ENCODE peak calls at places on chromosomes 11 and 22, in seven cellular contexts. One of them, this sample, is unnamed.
A peak's percentile ranks its signal among the peaks of the same experiment; 100 is the strongest.

GRCh38 chr22:49084203-49084602 is 743.5 kb downstream of the BRD1 start:
- DNase-seq in ovary: no peak
- DNase-seq in body of pancreas: no peak
- DNase-seq in esophagus squamous epithelium: no peak
- DNase-seq in psoas muscle: peak; percentile 8
- DNase-seq in GM23338: no peak
- DNase-seq in right atrium auricular region: no peak
- DNase-seq in this sample: no peak

GRCh38 chr22:22748297-22748743 is 103.9 kb downstream of the GGTLC2 start:
- DNase-seq in ovary: peak; percentile 35
- DNase-seq in body of pancreas: peak; percentile 68
- DNase-seq in esophagus squamous epithelium: no peak
- DNase-seq in psoas muscle: no peak
- DNase-seq in GM23338: peak; percentile 43
- DNase-seq in right atrium auricular region: peak; percentile 72
- DNase-seq in this sample: no peak

GRCh38 chr11:121352301-121352891 is 59.8 kb downstream of the SC5D start:
- DNase-seq in ovary: no peak
- DNase-seq in body of pancreas: no peak
- DNase-seq in esophagus squamous epithelium: no peak
- DNase-seq in psoas muscle: no peak
- DNase-seq in GM23338: no peak
- DNase-seq in right atrium auricular region: no peak
- DNase-seq in this sample: no peak

GRCh38 chr11:8767466-8768142 is 85.0 kb downstream of the RPL27A start:
- DNase-seq in ovary: no peak
- DNase-seq in body of pancreas: no peak
- DNase-seq in esophagus squamous epithelium: no peak
- DNase-seq in psoas muscle: no peak
- DNase-seq in GM23338: no peak
- DNase-seq in right atrium auricular region: no peak
- DNase-seq in this sample: no peak

GRCh38 chr11:72015511-72016061 is 16.9 kb downstream of the IL18BP start:
- DNase-seq in ovary: no peak
- DNase-seq in body of pancreas: no peak
- DNase-seq in esophagus squamous epithelium: no peak
- DNase-seq in psoas muscle: no peak
- DNase-seq in GM23338: peak; percentile 50
- DNase-seq in right atrium auricular region: no peak
- DNase-seq in this sample: no peak

GRCh38 chr11:9263840-9264380 is 1.2 kb downstream of the DENND5A start:
- DNase-seq in ovary: no peak
- DNase-seq in body of pancreas: no peak
- DNase-seq in esophagus squamous epithelium: no peak
- DNase-seq in psoas muscle: no peak
- DNase-seq in GM23338: no peak
- DNase-seq in right atrium auricular region: no peak
- DNase-seq in this sample: no peak

GRCh38 chr11:3167143-3168119 is 2.3 kb upstream of the OSBPL5 start:
- DNase-seq in ovary: no peak
- DNase-seq in body of pancreas: no peak
- DNase-seq in esophagus squamous epithelium: no peak
- DNase-seq in psoas muscle: peak; percentile 33
- DNase-seq in GM23338: no peak
- DNase-seq in right atrium auricular region: no peak
- DNase-seq in this sample: no peak

GRCh38 chr11:57163160-57163868 is 18.4 kb upstream of the LRRC55 start:
- DNase-seq in ovary: no peak
- DNase-seq in body of pancreas: no peak
- DNase-seq in esophagus squamous epithelium: no peak
- DNase-seq in psoas muscle: no peak
- DNase-seq in GM23338: no peak
- DNase-seq in right atrium auricular region: no peak
- DNase-seq in this sample: no peak

GRCh38 chr11:6452219-6452618 is 11.4 kb upstream of the HPX start:
- DNase-seq in ovary: no peak
- DNase-seq in body of pancreas: no peak
- DNase-seq in esophagus squamous epithelium: no peak
- DNase-seq in psoas muscle: no peak
- DNase-seq in GM23338: no peak
- DNase-seq in right atrium auricular region: no peak
- DNase-seq in this sample: no peak

GRCh38 chr11:23399995-23400394 is 539.7 kb upstream of the CCDC179 start:
- DNase-seq in ovary: no peak
- DNase-seq in body of pancreas: no peak
- DNase-seq in esophagus squamous epithelium: no peak
- DNase-seq in psoas muscle: no peak
- DNase-seq in GM23338: no peak
- DNase-seq in right atrium auricular region: no peak
- DNase-seq in this sample: no peak

GRCh38 chr11:124791626-124792341 is 8.4 kb downstream of the MSANTD2 start:
- DNase-seq in ovary: no peak
- DNase-seq in body of pancreas: no peak
- DNase-seq in esophagus squamous epithelium: no peak
- DNase-seq in psoas muscle: no peak
- DNase-seq in GM23338: no peak
- DNase-seq in right atrium auricular region: no peak
- DNase-seq in this sample: no peak

GRCh38 chr11:122197055-122197987 is 81.3 kb upstream of the BLID start:
- DNase-seq in ovary: no peak
- DNase-seq in body of pancreas: no peak
- DNase-seq in esophagus squamous epithelium: no peak
- DNase-seq in psoas muscle: no peak
- DNase-seq in GM23338: no peak
- DNase-seq in right atrium auricular region: peak; percentile 87
- DNase-seq in this sample: peak; percentile 95

GRCh38 chr11:115699733-115700132 is 195.5 kb upstream of the CADM1 start:
- DNase-seq in ovary: no peak
- DNase-seq in body of pancreas: no peak
- DNase-seq in esophagus squamous epithelium: no peak
- DNase-seq in psoas muscle: no peak
- DNase-seq in GM23338: no peak
- DNase-seq in right atrium auricular region: no peak
- DNase-seq in this sample: peak; percentile 53

GRCh38 chr11:59199546-59200420 is 12.9 kb downstream of the MPEG1 start:
- DNase-seq in ovary: no peak
- DNase-seq in body of pancreas: no peak
- DNase-seq in esophagus squamous epithelium: no peak
- DNase-seq in psoas muscle: no peak
- DNase-seq in GM23338: no peak
- DNase-seq in right atrium auricular region: no peak
- DNase-seq in this sample: no peak

GRCh38 chr22:50569896-50570535 is 7.3 kb upstream of the SYCE3 start:
- DNase-seq in ovary: no peak
- DNase-seq in body of pancreas: no peak
- DNase-seq in esophagus squamous epithelium: no peak
- DNase-seq in psoas muscle: no peak
- DNase-seq in GM23338: no peak
- DNase-seq in right atrium auricular region: no peak
- DNase-seq in this sample: no peak

GRCh38 chr11:58654079-58654907 is 31.8 kb downstream of the CNTF start:
- DNase-seq in ovary: peak; percentile 71
- DNase-seq in body of pancreas: peak; percentile 93
- DNase-seq in esophagus squamous epithelium: no peak
- DNase-seq in psoas muscle: peak; percentile 82
- DNase-seq in GM23338: peak; percentile 88
- DNase-seq in right atrium auricular region: peak; percentile 80
- DNase-seq in this sample: peak; percentile 5

GRCh38 chr11:10113852-10114251 is 180.2 kb downstream of the SBF2 start:
- DNase-seq in ovary: no peak
- DNase-seq in body of pancreas: no peak
- DNase-seq in esophagus squamous epithelium: no peak
- DNase-seq in psoas muscle: no peak
- DNase-seq in GM23338: no peak
- DNase-seq in right atrium auricular region: no peak
- DNase-seq in this sample: no peak

DNA sequence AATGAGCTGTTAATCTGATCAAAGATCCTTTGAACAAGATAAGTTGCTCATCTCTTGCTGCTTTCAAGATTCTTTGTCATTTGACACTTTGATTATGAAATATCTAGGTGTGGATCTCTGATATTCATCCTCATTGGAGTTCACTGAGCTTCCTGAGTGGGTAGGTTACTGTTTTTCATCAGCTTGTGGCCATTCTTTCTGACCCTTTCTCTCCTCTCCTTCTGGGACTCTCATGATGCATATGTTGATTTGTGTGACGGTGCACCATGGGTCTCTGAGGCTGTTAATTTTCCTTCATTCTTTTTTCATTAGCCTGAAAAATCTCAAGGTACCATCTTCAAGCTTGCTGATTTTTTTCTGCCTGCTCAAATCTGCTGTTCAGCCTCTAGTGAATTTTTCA is 20.8 kb downstream of the PC start:
- DNase-seq in ovary: no peak
- DNase-seq in body of pancreas: no peak
- DNase-seq in esophagus squamous epithelium: no peak
- DNase-seq in psoas muscle: no peak
- DNase-seq in GM23338: no peak
- DNase-seq in right atrium auricular region: no peak
- DNase-seq in this sample: no peak
- TF ChIP-seq CTCF in ovary: no peak
- TF ChIP-seq CTCF in body of pancreas: no peak
- TF ChIP-seq CTCF in esophagus squamous epithelium: no peak
- TF ChIP-seq CTCF in psoas muscle: no peak
- TF ChIP-seq CTCF in GM23338: no peak
- TF ChIP-seq CTCF in right atrium auricular region: no peak
- TF ChIP-seq CTCF in this sample: no peak

GRCh38 chr22:24072361-24072760 is 61.3 kb downstream of the CABIN1 start:
- DNase-seq in ovary: no peak
- DNase-seq in body of pancreas: no peak
- DNase-seq in esophagus squamous epithelium: no peak
- DNase-seq in psoas muscle: no peak
- DNase-seq in GM23338: no peak
- DNase-seq in right atrium auricular region: no peak
- DNase-seq in this sample: no peak
- H3K36me3 ChIP-seq in ovary: no peaks in the 10 kb centered on the region
- H3K36me3 ChIP-seq in body of pancreas: no peaks in the 10 kb centered on the region
- H3K36me3 ChIP-seq in esophagus squamous epithelium: peaks cover 96% of the 10 kb centered on the region
- H3K36me3 ChIP-seq in psoas muscle: peaks cover 79% of the 10 kb centered on the region
- H3K36me3 ChIP-seq in GM23338: no peaks in the 10 kb centered on the region
- H3K36me3 ChIP-seq in right atrium auricular region: peaks cover 42% of the 10 kb centered on the region
- H3K36me3 ChIP-seq in this sample: peaks cover 26% of the 10 kb centered on the region

DNA sequence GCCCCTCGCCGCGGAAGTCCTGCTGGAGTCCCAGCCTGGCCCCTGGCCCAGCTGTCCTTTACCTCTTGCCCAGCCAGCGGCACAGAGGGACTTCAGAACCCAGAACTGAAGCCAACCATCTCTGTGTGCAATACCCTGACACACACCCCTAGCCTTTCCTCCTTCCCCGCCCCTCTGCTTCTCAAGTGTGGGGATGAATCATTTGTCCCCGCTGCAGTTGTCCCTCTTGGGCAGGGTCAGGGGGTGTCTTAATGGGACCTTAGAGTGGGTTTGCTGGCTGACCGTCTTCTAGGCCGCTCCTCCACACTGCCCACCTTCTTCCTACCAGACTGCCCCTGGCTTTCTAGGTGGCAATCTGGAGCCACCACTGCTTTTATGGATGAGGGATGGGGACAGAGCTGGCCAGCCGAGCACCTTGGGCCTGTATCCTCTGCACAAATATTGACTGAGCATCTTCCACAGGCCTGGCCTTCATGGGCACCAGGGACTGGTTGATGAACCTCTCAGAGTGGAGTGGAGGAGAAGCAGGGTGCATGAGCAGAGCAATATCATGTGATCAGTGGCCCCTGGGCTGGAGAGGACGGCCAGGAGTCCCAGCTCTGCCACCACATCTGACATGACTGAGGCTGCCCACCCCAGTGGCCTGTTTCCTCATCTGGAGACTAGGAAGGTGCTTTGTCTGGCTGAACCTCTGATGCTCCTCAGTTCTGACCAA is 668 bp upstream of the CHST1 start:
- DNase-seq in ovary: peak; percentile 22
- DNase-seq in body of pancreas: no peak
- DNase-seq in esophagus squamous epithelium: no peak
- DNase-seq in psoas muscle: peak; percentile 75
- DNase-seq in GM23338: no peak
- DNase-seq in right atrium auricular region: peak; percentile 79
- DNase-seq in this sample: no peak
- H3K4me3 ChIP-seq in ovary: peak overlapping the region; percentile 54
- H3K4me3 ChIP-seq in body of pancreas: no peak overlapping the region
- H3K4me3 ChIP-seq in esophagus squamous epithelium: peak overlapping the region; percentile 38
- H3K4me3 ChIP-seq in psoas muscle: peak overlapping the region; percentile 80
- H3K4me3 ChIP-seq in GM23338: peak overlapping the region; percentile 79
- H3K4me3 ChIP-seq in right atrium auricular region: peak overlapping the region; percentile 73
- H3K4me3 ChIP-seq in this sample: no peak overlapping the region

GRCh38 chr11:29629281-29629680 is 387.5 kb downstream of the KCNA4 start:
- DNase-seq in ovary: no peak
- DNase-seq in body of pancreas: no peak
- DNase-seq in esophagus squamous epithelium: no peak
- DNase-seq in psoas muscle: no peak
- DNase-seq in GM23338: no peak
- DNase-seq in right atrium auricular region: no peak
- DNase-seq in this sample: no peak

GRCh38 chr11:29628584-29628983 is 388.2 kb downstream of the KCNA4 start:
- DNase-seq in ovary: no peak
- DNase-seq in body of pancreas: no peak
- DNase-seq in esophagus squamous epithelium: no peak
- DNase-seq in psoas muscle: no peak
- DNase-seq in GM23338: no peak
- DNase-seq in right atrium auricular region: no peak
- DNase-seq in this sample: no peak

GRCh38 chr11:29634744-29635143 is 382.1 kb downstream of the KCNA4 start:
- DNase-seq in ovary: no peak
- DNase-seq in body of pancreas: no peak
- DNase-seq in esophagus squamous epithelium: no peak
- DNase-seq in psoas muscle: no peak
- DNase-seq in GM23338: peak; percentile 22
- DNase-seq in right atrium auricular region: no peak
- DNase-seq in this sample: no peak

GRCh38 chr11:29634248-29634647 is 382.6 kb downstream of the KCNA4 start:
- DNase-seq in ovary: no peak
- DNase-seq in body of pancreas: no peak
- DNase-seq in esophagus squamous epithelium: no peak
- DNase-seq in psoas muscle: no peak
- DNase-seq in GM23338: peak; percentile 27
- DNase-seq in right atrium auricular region: no peak
- DNase-seq in this sample: no peak
- TF ChIP-seq CTCF in ovary: no peak
- TF ChIP-seq CTCF in body of pancreas: no peak
- TF ChIP-seq CTCF in esophagus squamous epithelium: no peak
- TF ChIP-seq CTCF in psoas muscle: no peak
- TF ChIP-seq CTCF in GM23338: peak; percentile 64
- TF ChIP-seq CTCF in right atrium auricular region: peak; percentile 19
- TF ChIP-seq CTCF in this sample: no peak